ENCODE peak calls at places on chromosomes 12 and 14, in four cellular contexts. M, K, O and Q are unnamed samples.

GRCh38 chr12:113954547-113954946 is 11.6 kb downstream of the RBM19 start:
- DNase-seq in O (no peak), K (no peak), M (no peak), Q (no peak)

GRCh38 chr14:61668267-61668666 is 27.0 kb upstream of the HIF1A start:
- DNase-seq in O (no peak), M (no peak), K (peak; percentile 55), Q (peak; percentile 36)

GRCh38 chr12:126114420-126114819 is 1049.2 kb downstream of the AACS start:
- DNase-seq in M (no peak), O (no peak), K (no peak), Q (no peak)

GRCh38 chr14:31943861-31944255 is 133.2 kb upstream of the ARHGAP5 start:
- DNase-seq in M (no peak), K (no peak), O (no peak), Q (no peak)

GRCh38 chr12:70246580-70246979 is 3.3 kb downstream of the CNOT2 start:
- DNase-seq in K (no peak), O (no peak), M (no peak), Q (no peak)

GRCh38 chr12:131126662-131127173 is 173.0 kb downstream of the ADGRD1 start:
- DNase-seq in M (no peak), K (no peak), O (no peak), Q (no peak)

GRCh38 chr12:108798551-108799221 is 58.7 kb downstream of the SSH1 start:
- DNase-seq in K (no peak), M (no peak), O (peak; percentile 56), Q (no peak)

GRCh38 chr12:130951636-130952035 is 2.1 kb upstream of the ADGRD1 start:
- DNase-seq in M (no peak), K (no peak), O (no peak), Q (no peak)

GRCh38 chr12:65885716-65886115 is 61.4 kb downstream of the HMGA2 start:
- DNase-seq in M (no peak), O (no peak), K (no peak), Q (no peak)

GRCh38 chr12:21330682-21331253 is 3.9 kb downstream of the SLCO1A2 start:
- DNase-seq in M (no peak), O (no peak), K (no peak), Q (no peak)